ENCODE peak calls at places on chromosomes 5 and 9, in four cellular contexts. C, E, W and F are unnamed samples. For H3K27me3, the result is how much of the 10 kb centered on the place peaks cover.

GRCh38 chr9:28317706-28318210 is 744.5 kb upstream of the C9orf72 start:
- DNase-seq in C (no peak), W (no peak), E (no peak), F (no peak)

GRCh38 chr9:70954126-70954525 is 167.3 kb downstream of the TRPM3 start:
- DNase-seq in C (no peak), W (no peak), E (no peak), F (no peak)

GRCh38 chr5:78008356-78008967 is 232.3 kb upstream of the TBCA start:
- DNase-seq in E (peak), C (no peak), W (no peak), F (no peak)

GRCh38 chr9:93390953-93391515 is 60.5 kb upstream of the FAM120A start:
- DNase-seq in E (no peak), W (no peak), C (no peak), F (no peak)

GRCh38 chr9:131608469-131609115 is 63.3 kb downstream of the PRRT1B start:
- DNase-seq in W (peak), C (no peak), E (no peak), F (peak)

GRCh38 chr5:168874713-168875380 is 295.7 kb upstream of the PANK3 start:
- DNase-seq in E (no peak), W (no peak), C (no peak), F (no peak)

GRCh38 chr9:92504881-92505280 is 22.6 kb upstream of the ASPN start:
- DNase-seq in C (no peak), W (no peak), E (no peak), F (no peak)

GRCh38 chr9:126723807-126724172 is 81.0 kb upstream of the ZBTB43 start:
- DNase-seq in E (no peak), C (no peak), W (no peak), F (no peak)

GRCh38 chr9:70438341-70438924 is 24.0 kb upstream of the KLF9 start:
- DNase-seq in C (peak), W (no peak), E (no peak), F (peak)

GRCh38 chr5:175741556-175741955 is 83.7 kb downstream of the HRH2 start:
- DNase-seq in W (no peak), C (no peak), E (no peak), F (no peak)

GRCh38 chr9:4573176-4573575 is 82.9 kb downstream of the SLC1A1 start:
- DNase-seq in W (no peak), E (no peak), C (no peak), F (no peak)

GRCh38 chr5:99033014-99033931 is 104.5 kb upstream of the CHD1 start:
- DNase-seq in E (peak), C (no peak), W (no peak), F (no peak)

GRCh38 chr9:131679261-131680020 is 60.4 kb downstream of the RAPGEF1 start:
- DNase-seq in E (no peak), W (no peak), C (no peak), F (no peak)

GRCh38 chr9:89226076-89226475 is 47.5 kb upstream of the SHC3 start:
- DNase-seq in C (no peak), W (no peak), E (no peak), F (no peak)

GRCh38 chr9:90009447-90009846 is 404.6 kb downstream of the GADD45G start:
- DNase-seq in C (peak), E (no peak), W (no peak), F (peak)

GRCh38 chr5:63125862-63126261 is 547.2 kb downstream of the LRRC70 start:
- DNase-seq in C (no peak), E (peak), W (no peak), F (no peak)

GRCh38 chr5:56737918-56738606 is 77.3 kb upstream of the MAP3K1 start:
- DNase-seq in W (no peak), C (no peak), E (peak), F (no peak)

GRCh38 chr5:179805529-179806249 is 977 bp downstream of the MGAT4B start:
- DNase-seq in C (no peak), W (no peak), E (peak), F (peak)

GRCh38 chr9:129027685-129028191 is 393 bp downstream of the SH3GLB2 start:
- DNase-seq in E (peak), C (peak), W (peak), F (peak)

GRCh38 chr9:129027224-129027684 is 877 bp downstream of the SH3GLB2 start:
- DNase-seq in C (no peak), W (no peak), E (no peak), F (no peak)

GRCh38 chr9:129023908-129024233 is 4.3 kb downstream of the SH3GLB2 start:
- DNase-seq in C (no peak), W (no peak), E (no peak), F (no peak)

GRCh38 chr9:129028192-129028966 is at the start of gene SH3GLB2:
- DNase-seq in W (peak), E (peak), C (peak), F (peak)

GRCh38 chr9:129026442-129027223 is 1.5 kb downstream of the SH3GLB2 start:
- DNase-seq in E (no peak), C (no peak), W (no peak), F (no peak)
- H3K4me3 ChIP-seq in E (peak), C (peak), W (peak), F (peak)

GRCh38 chr9:135120249-135120648 is 32.8 kb downstream of the OLFM1 start:
- DNase-seq in E (no peak), C (no peak), W (no peak), F (no peak)
- H3K27ac ChIP-seq in E (no peak), C (no peak), W (no peak), F (no peak)

DNA sequence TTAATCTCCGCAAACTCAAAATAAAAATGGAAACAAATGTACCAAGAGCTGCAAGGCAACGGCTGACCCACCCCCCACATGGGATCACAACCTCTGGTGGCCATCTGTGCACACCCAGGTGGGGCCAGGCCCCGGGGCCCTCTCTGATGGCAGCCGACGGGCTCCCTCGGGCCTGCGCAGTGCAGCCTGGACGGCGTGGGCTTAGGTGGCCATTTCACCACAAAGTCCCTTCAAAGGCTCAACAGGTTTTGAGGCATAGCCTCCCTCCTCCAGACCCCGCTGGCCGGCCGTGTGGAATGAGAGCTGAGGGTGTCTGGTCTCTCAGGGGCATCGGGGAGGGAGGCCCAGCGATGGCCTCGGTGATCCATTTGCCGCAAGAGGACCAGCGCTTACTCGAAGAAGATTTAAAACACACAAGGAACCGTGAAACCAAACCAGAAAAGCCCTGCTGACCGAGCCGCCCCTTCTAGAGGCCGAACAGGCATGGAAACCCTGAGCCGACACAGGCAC is 42.7 kb upstream of the CEP72 start:
- DNase-seq in E (no peak), C (peak), W (no peak), F (no peak)
- H3K27me3 ChIP-seq in E (under half), C (under half), W (under half), F (under half)

GRCh38 chr5:142320851-142321560 is 3.8 kb downstream of the SPRY4 start:
- DNase-seq in W (no peak), E (no peak), C (no peak), F (no peak)
- H3K4me3 ChIP-seq in W (peak), E (no peak), C (no peak), F (peak)

DNA sequence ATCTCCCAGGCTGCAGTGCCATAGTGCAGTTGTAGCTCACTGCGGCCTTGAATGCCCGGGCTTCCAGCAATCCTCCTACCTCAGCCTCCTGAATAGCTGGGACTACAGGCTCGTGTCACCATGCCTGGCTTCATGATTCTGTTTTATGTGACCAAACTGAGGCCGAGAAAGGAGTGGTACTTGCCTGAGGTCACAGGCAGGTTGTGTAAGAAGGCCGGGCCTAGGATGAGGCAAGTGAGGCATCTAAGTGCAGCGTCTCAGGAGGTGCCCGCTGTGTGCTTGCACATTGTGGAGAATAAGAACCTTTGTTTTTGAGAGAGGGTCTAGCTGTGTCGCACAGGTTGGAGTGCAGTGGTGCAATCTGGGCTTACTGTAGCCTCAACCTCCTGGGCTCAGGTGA is 2.1 kb upstream of the NDST1 start:
- DNase-seq in C (no peak), E (no peak), W (no peak), F (no peak)
- H3K27ac ChIP-seq in C (no peak), E (no peak), W (peak), F (peak)

GRCh38 chr5:140802781-140803271 is 2.0 kb downstream of the PCDHA3 start:
- DNase-seq in E (no peak), W (no peak), C (no peak), F (no peak)

GRCh38 chr5:140801494-140801841 is 611 bp downstream of the PCDHA3 start:
- DNase-seq in E (no peak), W (no peak), C (no peak), F (no peak)

GRCh38 chr5:140808889-140809291 is 2.0 kb downstream of the PCDHA4 start:
- DNase-seq in E (no peak), C (no peak), W (no peak), F (no peak)

GRCh38 chr5:140806834-140807775 is at the start of gene PCDHA4:
- DNase-seq in E (peak), W (no peak), C (no peak), F (no peak)
- H3K27me3 ChIP-seq in E (under half), W (under half), C (under half), F (under half)

DNA sequence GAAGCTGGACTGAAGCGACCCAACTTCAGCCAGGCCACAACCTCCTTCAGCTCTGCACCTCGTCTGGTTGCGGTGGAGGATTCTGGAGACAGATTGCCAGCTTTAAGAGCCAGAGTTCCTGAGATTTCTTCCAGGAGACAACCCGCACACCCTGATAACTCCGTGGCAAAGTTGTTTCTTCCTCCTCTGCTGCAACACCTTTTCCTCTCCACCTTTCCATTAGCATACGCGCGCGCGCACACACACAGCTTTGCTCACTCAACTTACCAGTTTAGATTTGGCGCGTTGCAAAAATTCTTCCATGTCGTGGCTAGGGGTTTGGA is 292 bp downstream of the PRUNE2 start:
- DNase-seq in E (no peak), W (no peak), C (no peak), F (no peak)
- H3K4me3 ChIP-seq in E (no peak), W (peak), C (peak), F (peak)

GRCh38 chr9:17068671-17069070 is 66.2 kb upstream of the CNTLN start:
- DNase-seq in W (no peak), E (no peak), C (no peak), F (no peak)
- H3K27ac ChIP-seq in W (no peak), E (no peak), C (no peak), F (no peak)